ENCODE peak calls at places on chromosomes 4 and X, in four cellular contexts. J is CD8-positive, alpha-beta T cell; Z is pancreas; Y is left lung. L is an unnamed sample.

GRCh38 chr4:41748074-41748787 is at the start of gene PHOX2B:
- DNase-seq in J (no peak), Z (no peak), Y (peak), L (no peak)

GRCh38 chr4:152534541-152535231 is 1.2 kb downstream of the FBXW7 start:
- DNase-seq in J (peak), Z (peak), Y (peak), L (no peak)

GRCh38 chr4:41525129-41525528 is 12.8 kb upstream of the LIMCH1 start:
- DNase-seq in J (no peak), Z (no peak), Y (no peak), L (no peak)

GRCh38 chrX:3711331-3711917 is 2.0 kb downstream of the PRKX start:
- DNase-seq in J (no peak), Z (no peak), Y (no peak), L (no peak)

GRCh38 chr4:153295131-153295755 is 49.2 kb upstream of the MND1 start:
- DNase-seq in J (no peak), Z (no peak), Y (no peak), L (no peak)

GRCh38 chr4:23165669-23166068 is 472.9 kb downstream of the GBA3 start:
- DNase-seq in J (no peak), Z (no peak), Y (no peak), L (no peak)

GRCh38 chr4:3864736-3865721 is 98.8 kb downstream of the ADRA2C start:
- DNase-seq in J (no peak), Z (no peak), Y (peak), L (no peak)

GRCh38 chr4:108172780-108173598 is 4.3 kb upstream of the LEF1 start:
- DNase-seq in J (peak), Z (peak), Y (peak), L (no peak)

GRCh38 chr4:79227896-79228295 is 98.0 kb downstream of the NAA11 start:
- DNase-seq in J (no peak), Z (no peak), Y (no peak), L (no peak)

GRCh38 chr4:102196221-102196620 is 149.1 kb downstream of the SLC39A8 start:
- DNase-seq in J (no peak), Z (no peak), Y (no peak), L (no peak)

GRCh38 chrX:107861056-107861455 is 35.4 kb downstream of the MID2 start:
- DNase-seq in J (no peak), Z (no peak), Y (no peak), L (no peak)

GRCh38 chr4:26197018-26197779 is 123.6 kb upstream of the RBPJ start:
- DNase-seq in J (peak), Z (no peak), Y (no peak), L (no peak)

GRCh38 chr4:57378766-57379165 is 268.6 kb upstream of the IGFBP7 start:
- DNase-seq in J (no peak), Z (no peak), Y (no peak), L (no peak)

GRCh38 chrX:10001496-10001895 is 34.3 kb downstream of the CLDN34 start:
- DNase-seq in J (no peak), Z (no peak), Y (no peak), L (no peak)

GRCh38 chr4:186554485-186554884 is 882 bp downstream of the MTNR1A start:
- DNase-seq in J (no peak), Z (no peak), Y (no peak), L (no peak)

GRCh38 chr4:114271031-114271430 is 291.6 kb upstream of the ARSJ start:
- DNase-seq in J (no peak), Z (no peak), Y (no peak), L (no peak)

GRCh38 chrX:72121381-72121780 is 10.3 kb downstream of the RTL5 start:
- DNase-seq in J (peak), Z (no peak), Y (peak), L (no peak)

GRCh38 chrX:97685753-97686152 is 802.0 kb downstream of the RPA4 start:
- DNase-seq in J (no peak), Z (no peak), Y (no peak), L (no peak)

GRCh38 chr4:76610751-76611150 is 175.7 kb downstream of the SHROOM3 start:
- DNase-seq in J (no peak), Z (no peak), Y (no peak), L (no peak)

GRCh38 chr4:188110036-188110435 is 633 bp upstream of the TRIML2 start:
- DNase-seq in J (no peak), Z (no peak), Y (no peak), L (no peak)

GRCh38 chrX:101219116-101219839 is at the start of gene DRP2:
- DNase-seq in J (no peak), Z (no peak), Y (no peak), L (no peak)

GRCh38 chrX:124388562-124388961 is 42.2 kb downstream of the SH2D1A start:
- DNase-seq in J (peak), Z (no peak), Y (no peak), L (no peak)

GRCh38 chr4:1797861-1798529 is 4.9 kb downstream of the FGFR3 start:
- DNase-seq in J (no peak), Z (peak), Y (no peak), L (no peak)

GRCh38 chrX:21529771-21530170 is 128.4 kb downstream of the KLHL34 start:
- DNase-seq in J (no peak), Z (no peak), Y (no peak), L (no peak)

GRCh38 chr4:48139688-48140087 is 5.6 kb upstream of the TXK start:
- DNase-seq in J (peak), Z (no peak), Y (no peak), L (no peak)

GRCh38 chr4:15003891-15004700 is 1.8 kb downstream of the CPEB2 start:
- DNase-seq in J (peak), Z (peak), Y (peak), L (peak)
- H3K27ac ChIP-seq in J (peak), Z (peak), Y (peak), L (peak)

GRCh38 chrX:138765061-138765460 is 53.5 kb upstream of the FGF13 start:
- DNase-seq in J (no peak), Z (no peak), Y (no peak), L (no peak)
- H3K4me3 ChIP-seq in J (no peak), Z (no peak), Y (no peak), L (no peak)

GRCh38 chrX:39653656-39654055 is 444.1 kb downstream of the BCOR start:
- DNase-seq in J (no peak), Z (no peak), Y (no peak), L (no peak)

GRCh38 chrX:39650883-39651282 is 446.9 kb downstream of the BCOR start:
- DNase-seq in J (no peak), Z (no peak), Y (no peak), L (no peak)

GRCh38 chrX:39654183-39654925 is 443.4 kb downstream of the BCOR start:
- DNase-seq in J (no peak), Z (no peak), Y (no peak), L (no peak)

GRCh38 chrX:39654952-39655351 is 442.8 kb downstream of the BCOR start:
- DNase-seq in J (no peak), Z (no peak), Y (no peak), L (no peak)

GRCh38 chrX:39652336-39652735 is 445.4 kb downstream of the BCOR start:
- DNase-seq in J (no peak), Z (no peak), Y (no peak), L (no peak)
- TF ChIP-seq CTCF in J (no peak), Z (peak), Y (no peak), L (no peak)

GRCh38 chrX:48532201-48532600 is 7.3 kb upstream of the TBC1D25 start:
- DNase-seq in J (no peak), Z (no peak), Y (no peak), L (no peak)

GRCh38 chrX:48530736-48531135 is 8.8 kb upstream of the TBC1D25 start:
- DNase-seq in J (no peak), Z (no peak), Y (no peak), L (no peak)

GRCh38 chrX:48533165-48533564 is 6.3 kb upstream of the TBC1D25 start:
- DNase-seq in J (no peak), Z (no peak), Y (no peak), L (no peak)

GRCh38 chrX:48531359-48531954 is 8.1 kb upstream of the TBC1D25 start:
- DNase-seq in J (no peak), Z (no peak), Y (no peak), L (no peak)
- H3K27ac ChIP-seq in J (no peak), Z (no peak), Y (peak), L (no peak)